ENCODE peak calls at places on chromosome 15, in four cellular contexts. One of them, this sample, is unnamed.

GRCh38 chr15:44033894-44034293 is 161.2 kb downstream of the FRMD5 start:
- DNase-seq in sigmoid colon: no peak
- DNase-seq in heart left ventricle: no peak
- DNase-seq in stomach: no peak
- DNase-seq in this sample: no peak

GRCh38 chr15:69089258-69089657 is 71.2 kb upstream of the GLCE start:
- DNase-seq in sigmoid colon: no peak
- DNase-seq in heart left ventricle: no peak
- DNase-seq in stomach: no peak
- DNase-seq in this sample: no peak

GRCh38 chr15:69016021-69016595 is 1.6 kb downstream of the NOX5 start:
- DNase-seq in sigmoid colon: no peak
- DNase-seq in heart left ventricle: no peak
- DNase-seq in stomach: no peak
- DNase-seq in this sample: no peak

GRCh38 chr15:68666812-68667450 is 88.1 kb downstream of the CORO2B start:
- DNase-seq in sigmoid colon: peak
- DNase-seq in heart left ventricle: no peak
- DNase-seq in stomach: no peak
- DNase-seq in this sample: no peak

GRCh38 chr15:69755571-69756310 is 303.1 kb downstream of the RPLP1 start:
- DNase-seq in sigmoid colon: no peak
- DNase-seq in heart left ventricle: no peak
- DNase-seq in stomach: no peak
- DNase-seq in this sample: no peak

GRCh38 chr15:47184405-47185221 is 532.7 kb upstream of the SEMA6D start:
- DNase-seq in sigmoid colon: peak
- DNase-seq in heart left ventricle: peak
- DNase-seq in stomach: no peak
- DNase-seq in this sample: no peak

GRCh38 chr15:90412356-90413194 is 24.5 kb downstream of the IQGAP1 start:
- DNase-seq in sigmoid colon: no peak
- DNase-seq in heart left ventricle: peak
- DNase-seq in stomach: peak
- DNase-seq in this sample: no peak

GRCh38 chr15:52103217-52104207 is 9.1 kb downstream of the BCL2L10 start:
- DNase-seq in sigmoid colon: peak
- DNase-seq in heart left ventricle: no peak
- DNase-seq in stomach: no peak
- DNase-seq in this sample: no peak

GRCh38 chr15:64143276-64143675 is 8.3 kb upstream of the SNX22 start:
- DNase-seq in sigmoid colon: no peak
- DNase-seq in heart left ventricle: no peak
- DNase-seq in stomach: no peak
- DNase-seq in this sample: no peak

GRCh38 chr15:75720787-75721461 is 8.3 kb upstream of the CSPG4 start:
- DNase-seq in sigmoid colon: peak
- DNase-seq in heart left ventricle: no peak
- DNase-seq in stomach: peak
- DNase-seq in this sample: no peak

GRCh38 chr15:52563499-52564060 is 5.2 kb downstream of the ARPP19 start:
- DNase-seq in sigmoid colon: no peak
- DNase-seq in heart left ventricle: no peak
- DNase-seq in stomach: no peak
- DNase-seq in this sample: no peak

GRCh38 chr15:98581715-98582114 is 66.6 kb upstream of the IGF1R start:
- DNase-seq in sigmoid colon: no peak
- DNase-seq in heart left ventricle: no peak
- DNase-seq in stomach: no peak
- DNase-seq in this sample: no peak

GRCh38 chr15:65870889-65871533 is 1.7 kb downstream of the RAB11A start:
- DNase-seq in sigmoid colon: no peak
- DNase-seq in heart left ventricle: no peak
- DNase-seq in stomach: no peak
- DNase-seq in this sample: no peak

GRCh38 chr15:40358492-40359353 is 704 bp downstream of the DISP2 start:
- DNase-seq in sigmoid colon: no peak
- DNase-seq in heart left ventricle: no peak
- DNase-seq in stomach: no peak
- DNase-seq in this sample: no peak

GRCh38 chr15:68314563-68314962 is 37.0 kb downstream of the FEM1B start:
- DNase-seq in sigmoid colon: no peak
- DNase-seq in heart left ventricle: peak
- DNase-seq in stomach: peak
- DNase-seq in this sample: peak

GRCh38 chr15:95025924-95026728 is 794.8 kb downstream of the MCTP2 start:
- DNase-seq in sigmoid colon: peak
- DNase-seq in heart left ventricle: peak
- DNase-seq in stomach: peak
- DNase-seq in this sample: peak

GRCh38 chr15:96038650-96039049 is 291.9 kb upstream of the NR2F2 start:
- DNase-seq in sigmoid colon: no peak
- DNase-seq in heart left ventricle: no peak
- DNase-seq in stomach: no peak
- DNase-seq in this sample: no peak

GRCh38 chr15:95987299-95987698 is 343.2 kb upstream of the NR2F2 start:
- DNase-seq in sigmoid colon: no peak
- DNase-seq in heart left ventricle: no peak
- DNase-seq in stomach: no peak
- DNase-seq in this sample: no peak

GRCh38 chr15:63583027-63583426 is 14.2 kb upstream of the FBXL22 start:
- DNase-seq in sigmoid colon: no peak
- DNase-seq in heart left ventricle: no peak
- DNase-seq in stomach: no peak
- DNase-seq in this sample: no peak

GRCh38 chr15:76293361-76293760 is 17.9 kb downstream of the ETFA start:
- DNase-seq in sigmoid colon: no peak
- DNase-seq in heart left ventricle: no peak
- DNase-seq in stomach: no peak
- DNase-seq in this sample: no peak

GRCh38 chr15:69346112-69346511 is 47.4 kb downstream of the PAQR5 start:
- DNase-seq in sigmoid colon: no peak
- DNase-seq in heart left ventricle: no peak
- DNase-seq in stomach: no peak
- DNase-seq in this sample: no peak

GRCh38 chr15:51982013-51982769 is 10.6 kb upstream of the LEO1 start:
- DNase-seq in sigmoid colon: no peak
- DNase-seq in heart left ventricle: peak
- DNase-seq in stomach: no peak
- DNase-seq in this sample: no peak

GRCh38 chr15:47757331-47757730 is 40.0 kb downstream of the SEMA6D start:
- DNase-seq in sigmoid colon: no peak
- DNase-seq in heart left ventricle: no peak
- DNase-seq in stomach: no peak
- DNase-seq in this sample: no peak

GRCh38 chr15:68337826-68338225 is 60.3 kb downstream of the FEM1B start:
- DNase-seq in sigmoid colon: no peak
- DNase-seq in heart left ventricle: no peak
- DNase-seq in stomach: no peak
- DNase-seq in this sample: no peak

GRCh38 chr15:82943176-82943575 is 9.3 kb downstream of the HOMER2 start:
- DNase-seq in sigmoid colon: no peak
- DNase-seq in heart left ventricle: no peak
- DNase-seq in stomach: no peak
- DNase-seq in this sample: no peak

GRCh38 chr15:47961401-47962090 is 159.2 kb upstream of the SLC24A5 start:
- DNase-seq in sigmoid colon: no peak
- DNase-seq in heart left ventricle: no peak
- DNase-seq in stomach: no peak
- DNase-seq in this sample: no peak

GRCh38 chr15:73518180-73518862 is 75.4 kb downstream of the REC114 start:
- DNase-seq in sigmoid colon: no peak
- DNase-seq in heart left ventricle: peak
- DNase-seq in stomach: no peak
- DNase-seq in this sample: no peak

GRCh38 chr15:48628832-48629231 is 16.7 kb downstream of the FBN1 start:
- DNase-seq in sigmoid colon: no peak
- DNase-seq in heart left ventricle: no peak
- DNase-seq in stomach: no peak
- DNase-seq in this sample: no peak

GRCh38 chr15:79903137-79903536 is 6.3 kb upstream of the MTHFS start:
- DNase-seq in sigmoid colon: no peak
- DNase-seq in heart left ventricle: no peak
- DNase-seq in stomach: no peak
- DNase-seq in this sample: no peak

GRCh38 chr15:98800437-98801233 is 152.3 kb downstream of the IGF1R start:
- DNase-seq in sigmoid colon: peak
- DNase-seq in heart left ventricle: no peak
- DNase-seq in stomach: peak
- DNase-seq in this sample: no peak

GRCh38 chr15:74662064-74662860 is 33.6 kb downstream of the EDC3 start:
- DNase-seq in sigmoid colon: no peak
- DNase-seq in heart left ventricle: no peak
- DNase-seq in stomach: no peak
- DNase-seq in this sample: no peak

GRCh38 chr15:83062768-83063180 is 4.3 kb downstream of the BTBD1 start:
- DNase-seq in sigmoid colon: no peak
- DNase-seq in heart left ventricle: no peak
- DNase-seq in stomach: no peak
- DNase-seq in this sample: no peak

DNA sequence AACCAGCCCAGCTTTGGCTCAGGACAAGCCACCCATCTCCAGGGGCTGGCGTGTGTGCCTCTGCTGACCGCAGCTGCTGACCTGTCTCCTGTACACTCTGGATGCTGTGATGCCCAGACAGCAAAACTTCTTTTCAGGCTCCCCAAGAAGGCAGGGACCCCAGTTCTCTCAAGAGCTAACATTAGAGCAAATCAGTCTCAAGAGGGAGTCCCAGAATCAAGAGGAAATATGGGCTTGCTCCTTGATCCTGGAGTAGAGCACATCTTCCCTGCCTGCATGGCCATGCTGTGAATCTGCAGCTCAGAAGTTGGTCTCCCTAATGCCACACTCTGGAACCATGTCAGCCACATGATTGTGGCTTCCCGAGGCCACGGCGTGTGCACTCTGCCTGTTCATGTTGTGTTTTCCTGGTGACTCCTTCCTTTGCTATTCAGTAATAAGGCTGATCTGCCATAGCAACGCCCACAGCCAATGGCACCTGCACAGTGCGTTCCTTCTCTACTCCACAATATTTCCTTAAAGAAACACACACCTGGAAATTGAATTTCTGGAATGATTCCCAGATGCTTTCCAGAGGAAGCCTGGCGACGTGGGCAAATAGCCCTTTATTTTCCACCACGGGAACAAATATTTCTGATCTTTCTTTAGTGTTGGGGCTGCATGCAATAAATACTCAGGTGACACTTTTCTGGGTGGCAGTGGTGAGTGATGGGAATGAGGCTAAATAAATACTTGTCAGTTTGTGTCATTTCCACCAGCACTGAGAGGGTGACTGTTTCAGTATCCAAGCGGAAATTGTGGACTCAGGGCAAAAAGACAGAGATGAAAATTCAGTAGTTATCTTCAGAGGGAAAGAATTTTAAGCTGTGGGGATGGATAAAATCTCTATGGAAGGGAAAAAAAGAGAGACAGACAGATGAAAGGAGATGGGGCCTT is 21.9 kb upstream of the THSD4 start:
- DNase-seq in sigmoid colon: no peak
- DNase-seq in heart left ventricle: no peak
- DNase-seq in stomach: peak
- DNase-seq in this sample: no peak
- TF ChIP-seq POLR2A in sigmoid colon: no peak
- TF ChIP-seq POLR2A in heart left ventricle: no peak
- TF ChIP-seq POLR2A in stomach: no peak
- TF ChIP-seq POLR2A in this sample: no peak

GRCh38 chr15:87608238-87609028 is 648.1 kb downstream of the NTRK3 start:
- DNase-seq in sigmoid colon: no peak
- DNase-seq in heart left ventricle: no peak
- DNase-seq in stomach: no peak
- DNase-seq in this sample: no peak

GRCh38 chr15:87609909-87610308 is 646.6 kb downstream of the NTRK3 start:
- DNase-seq in sigmoid colon: no peak
- DNase-seq in heart left ventricle: no peak
- DNase-seq in stomach: no peak
- DNase-seq in this sample: no peak

GRCh38 chr15:87609474-87609873 is 647.1 kb downstream of the NTRK3 start:
- DNase-seq in sigmoid colon: no peak
- DNase-seq in heart left ventricle: no peak
- DNase-seq in stomach: no peak
- DNase-seq in this sample: no peak

GRCh38 chr15:87599616-87600015 is 656.9 kb downstream of the NTRK3 start:
- DNase-seq in sigmoid colon: no peak
- DNase-seq in heart left ventricle: no peak
- DNase-seq in stomach: no peak
- DNase-seq in this sample: no peak

GRCh38 chr15:87604857-87605446 is 651.6 kb downstream of the NTRK3 start:
- DNase-seq in sigmoid colon: no peak
- DNase-seq in heart left ventricle: no peak
- DNase-seq in stomach: no peak
- DNase-seq in this sample: no peak
- TF ChIP-seq CTCF in sigmoid colon: no peak
- TF ChIP-seq CTCF in heart left ventricle: peak
- TF ChIP-seq CTCF in stomach: no peak
- TF ChIP-seq CTCF in this sample: no peak

GRCh38 chr15:92071030-92071644 is 217.6 kb downstream of the SLCO3A1 start:
- DNase-seq in sigmoid colon: no peak
- DNase-seq in heart left ventricle: peak
- DNase-seq in stomach: no peak
- DNase-seq in this sample: no peak
- H3K27ac ChIP-seq in sigmoid colon: no peak
- H3K27ac ChIP-seq in heart left ventricle: no peak
- H3K27ac ChIP-seq in stomach: no peak
- H3K27ac ChIP-seq in this sample: no peak

GRCh38 chr15:85709250-85709649 is 85.5 kb downstream of the KLHL25 start:
- DNase-seq in sigmoid colon: no peak
- DNase-seq in heart left ventricle: no peak
- DNase-seq in stomach: no peak
- DNase-seq in this sample: no peak

GRCh38 chr15:85707519-85708338 is 87.0 kb downstream of the KLHL25 start:
- DNase-seq in sigmoid colon: no peak
- DNase-seq in heart left ventricle: no peak
- DNase-seq in stomach: peak
- DNase-seq in this sample: no peak

GRCh38 chr15:85704720-85705119 is 90.0 kb downstream of the KLHL25 start:
- DNase-seq in sigmoid colon: no peak
- DNase-seq in heart left ventricle: no peak
- DNase-seq in stomach: no peak
- DNase-seq in this sample: no peak

GRCh38 chr15:85708402-85708932 is 86.3 kb downstream of the KLHL25 start:
- DNase-seq in sigmoid colon: no peak
- DNase-seq in heart left ventricle: no peak
- DNase-seq in stomach: no peak
- DNase-seq in this sample: no peak

GRCh38 chr15:85706779-85707518 is 87.8 kb downstream of the KLHL25 start:
- DNase-seq in sigmoid colon: no peak
- DNase-seq in heart left ventricle: peak
- DNase-seq in stomach: no peak
- DNase-seq in this sample: no peak
- TF ChIP-seq POLR2A in sigmoid colon: no peak
- TF ChIP-seq POLR2A in heart left ventricle: no peak
- TF ChIP-seq POLR2A in stomach: no peak
- TF ChIP-seq POLR2A in this sample: no peak

GRCh38 chr15:72375501-72375845 is 341 bp downstream of the HEXA start:
- DNase-seq in sigmoid colon: no peak
- DNase-seq in heart left ventricle: no peak
- DNase-seq in stomach: peak
- DNase-seq in this sample: no peak
- TF ChIP-seq CTCF in sigmoid colon: no peak
- TF ChIP-seq CTCF in heart left ventricle: no peak
- TF ChIP-seq CTCF in stomach: no peak
- TF ChIP-seq CTCF in this sample: no peak

This sample was measured in suprapubic skin.